ENCODE peak calls at places on chromosome 13, in six cellular contexts. U is lower leg skin, O is A549, X is testis, L is Peyer's patch, S is GM12892. D is an unnamed sample.

GRCh38 chr13:94362411-94362909 is 117.0 kb downstream of the DCT start:
- DNase-seq in O (peak; percentile 80), L (peak; percentile 35), S (peak; percentile 23), U (peak; percentile 53), X (peak; percentile 83), D (peak; percentile 94)

GRCh38 chr13:79724348-79725103 is 243.6 kb downstream of the NDFIP2 start:
- DNase-seq in X (no peak), L (no peak), O (peak; percentile 79), U (no peak), S (no peak), D (no peak)

GRCh38 chr13:75550159-75550567 is 572 bp downstream of the UCHL3 start:
- DNase-seq in L (no peak), X (peak; percentile 74), U (no peak), S (no peak), O (peak; percentile 23), D (peak; percentile 84)

GRCh38 chr13:90272356-90272755 is 1075.1 kb upstream of the MIR17HG start:
- DNase-seq in X (no peak), O (no peak), L (no peak), S (no peak), U (no peak), D (no peak)

GRCh38 chr13:32962342-32962741 is 53.9 kb upstream of the KL start:
- DNase-seq in O (no peak), L (no peak), X (no peak), S (no peak), U (no peak), D (no peak)

GRCh38 chr13:30972888-30973377 is 40.5 kb downstream of the TEX26 start:
- DNase-seq in X (no peak), O (no peak), S (no peak), U (no peak), L (no peak), D (no peak)

GRCh38 chr13:95552208-95552538 is 347 bp upstream of the CLDN10 start:
- DNase-seq in O (no peak), L (no peak), X (no peak), U (no peak), S (no peak), D (no peak)

GRCh38 chr13:50080158-50080855 is 65.1 kb downstream of the KCNRG start:
- DNase-seq in L (no peak), U (no peak), O (peak; percentile 37), S (no peak), X (peak; percentile 56), D (peak; percentile 80)

GRCh38 chr13:76016799-76017198 is 380.7 kb downstream of the LMO7 start:
- DNase-seq in X (peak; percentile 59), O (peak; percentile 43), S (no peak), U (no peak), L (no peak), D (peak; percentile 64)

GRCh38 chr13:27168870-27169525 is 2.6 kb downstream of the USP12 start:
- DNase-seq in O (no peak), S (no peak), X (no peak), U (no peak), L (no peak), D (peak; percentile 40)

GRCh38 chr13:49627831-49628652 is at the start of gene ARL11:
- DNase-seq in S (peak; percentile 80), O (no peak), L (peak; percentile 91), U (peak; percentile 54), X (peak; percentile 49), D (peak; percentile 13)

GRCh38 chr13:94705081-94705751 is 7.1 kb downstream of the SOX21 start:
- DNase-seq in X (no peak), L (no peak), U (no peak), O (no peak), S (no peak), D (no peak)

GRCh38 chr13:114151565-114152284 is 19.3 kb upstream of the RASA3 start:
- DNase-seq in O (no peak), X (no peak), S (no peak), U (no peak), L (peak; percentile 21), D (no peak)

GRCh38 chr13:79361299-79361698 is 44.8 kb downstream of the RBM26 start:
- DNase-seq in S (no peak), O (no peak), U (no peak), L (no peak), X (no peak), D (no peak)

GRCh38 chr13:41613984-41614581 is 156.7 kb downstream of the RGCC start:
- DNase-seq in U (no peak), S (no peak), O (no peak), L (no peak), X (peak; percentile 54), D (no peak)

GRCh38 chr13:54593504-54593903 is 1564.9 kb downstream of the OLFM4 start:
- DNase-seq in X (no peak), O (no peak), U (no peak), S (no peak), L (no peak), D (no peak)

GRCh38 chr13:69947577-69947976 is 160.0 kb upstream of the ATXN8OS start:
- DNase-seq in L (no peak), X (no peak), U (no peak), O (no peak), S (no peak), D (no peak)

GRCh38 chr13:29453657-29454056 is 141.8 kb downstream of the SLC7A1 start:
- DNase-seq in X (no peak), O (no peak), S (no peak), U (no peak), L (no peak), D (peak; percentile 17)

GRCh38 chr13:29456419-29456818 is 139.1 kb downstream of the SLC7A1 start:
- DNase-seq in U (no peak), S (no peak), L (no peak), X (no peak), O (no peak), D (peak; percentile 67)

GRCh38 chr13:29457299-29457698 is 138.2 kb downstream of the SLC7A1 start:
- DNase-seq in L (no peak), X (no peak), S (no peak), U (no peak), O (peak; percentile 13), D (no peak)

GRCh38 chr13:29452773-29453574 is 142.5 kb downstream of the SLC7A1 start:
- DNase-seq in U (no peak), S (no peak), O (no peak), L (no peak), X (no peak), D (peak; percentile 38)

GRCh38 chr13:29454931-29455481 is 140.5 kb downstream of the SLC7A1 start:
- DNase-seq in U (no peak), O (peak; percentile 24), X (no peak), L (no peak), S (no peak), D (peak; percentile 32)
- TF ChIP-seq POLR2A in U (no peak), O (no peak), X (no peak), L (no peak), S (no peak), D (no peak)

GRCh38 chr13:110523838-110524237 is 37.7 kb downstream of the RAB20 start:
- DNase-seq in S (no peak), X (no peak), U (no peak), O (no peak), L (no peak), D (no peak)
- TF ChIP-seq POLR2A in S (no peak), X (no peak), U (no peak), O (no peak), L (no peak), D (no peak)

DNA sequence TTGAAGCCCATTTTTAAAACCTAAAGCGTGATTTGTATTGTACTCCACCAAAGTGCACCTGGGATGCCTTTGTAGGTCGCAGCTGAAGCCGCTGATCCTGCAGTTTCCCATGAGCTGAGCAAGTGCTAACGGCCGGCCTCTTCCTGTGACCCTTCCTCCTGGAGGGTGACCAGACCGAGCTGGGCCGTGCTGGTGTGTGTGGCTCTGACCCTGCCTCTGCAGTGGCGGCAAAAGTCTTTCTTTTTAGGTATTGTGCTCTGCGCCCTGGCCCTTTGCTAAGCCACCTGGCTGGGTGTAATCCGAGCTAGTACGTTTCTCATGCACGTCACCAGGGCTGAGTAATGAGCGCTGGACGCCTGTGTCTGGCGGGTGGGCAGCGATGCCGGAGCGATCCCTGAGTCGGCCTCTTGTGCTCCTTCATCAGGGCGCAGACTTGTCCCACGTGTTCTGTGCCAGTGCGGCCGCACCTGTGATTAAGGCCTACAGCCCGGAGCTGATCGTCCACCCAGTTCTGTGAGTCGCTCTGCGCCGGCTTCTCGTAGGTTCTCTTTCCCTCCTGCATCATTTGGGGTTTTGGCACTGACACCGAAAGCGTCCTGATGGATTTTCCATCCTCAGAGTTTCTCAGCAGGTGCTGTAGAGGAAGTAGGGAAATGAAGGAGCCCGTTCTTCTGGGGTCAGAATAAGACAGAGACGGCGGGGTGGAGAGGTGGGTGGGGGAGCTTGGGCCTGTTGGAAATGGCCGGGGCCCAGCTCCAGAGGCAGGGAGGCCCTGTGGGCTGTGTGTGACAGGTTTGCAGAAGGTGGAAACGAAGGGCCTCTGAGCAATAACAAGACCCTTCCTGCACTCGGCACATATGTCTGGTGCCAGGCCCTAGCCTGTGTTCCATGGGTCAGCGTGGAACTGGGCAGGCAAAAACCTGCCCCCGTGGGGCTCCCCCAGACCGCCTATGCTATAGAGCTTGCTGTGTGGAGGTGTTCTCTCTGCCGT is 9.7 kb downstream of the NAXD start:
- DNase-seq in O (no peak), L (no peak), U (no peak), S (no peak), X (no peak), D (no peak)
- TF ChIP-seq POLR2A in O (no peak), L (no peak), U (no peak), S (no peak), X (no peak), D (no peak)

GRCh38 chr13:52617070-52618060 is 24.9 kb upstream of the HNRNPA1L2 start:
- DNase-seq in L (peak; percentile 85), X (peak; percentile 88), S (peak; percentile 68), U (peak; percentile 78), O (peak; percentile 82), D (peak; percentile 79)
- TF ChIP-seq POLR2A in L (peak; percentile 21), X (no peak), S (peak; percentile 83), U (no peak), O (peak; percentile 59), D (peak; percentile 78)

DNA sequence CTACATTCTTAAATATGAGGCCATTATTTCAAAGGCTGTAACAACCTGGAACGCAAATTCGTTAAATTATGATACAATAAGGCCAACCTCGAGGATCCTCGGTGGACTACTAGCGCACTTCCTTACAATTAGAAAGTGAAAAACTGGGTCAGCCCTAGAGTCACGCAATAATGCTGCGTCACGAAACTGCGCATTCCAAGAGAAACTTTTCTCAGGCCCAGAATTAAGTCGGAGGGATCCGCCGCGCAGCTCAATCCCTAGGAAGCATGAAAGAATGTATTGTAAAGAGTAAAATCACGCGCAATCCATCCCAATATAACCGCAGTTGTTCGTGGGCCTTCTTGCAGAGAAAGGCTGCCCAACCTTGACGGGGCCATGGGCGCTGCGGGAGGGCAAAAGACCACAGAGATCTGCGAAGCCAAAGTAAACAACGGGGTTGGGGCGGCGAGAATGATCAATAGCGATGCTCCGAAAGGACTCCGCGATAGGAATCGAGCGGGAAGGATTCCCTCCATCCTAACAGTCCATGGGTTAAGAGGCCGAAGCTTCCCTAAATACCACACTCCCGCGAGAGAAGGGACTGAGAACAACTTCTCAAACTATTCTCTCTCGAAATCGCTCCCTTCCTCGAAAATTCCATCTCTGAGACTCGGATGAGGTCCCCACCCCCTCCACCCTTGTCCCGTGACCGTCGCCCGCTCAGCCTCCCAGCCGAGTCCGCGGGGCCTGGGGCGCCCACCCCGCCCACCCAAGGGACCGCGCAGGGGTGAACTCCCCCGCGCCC is 564 bp downstream of the SPART start:
- DNase-seq in O (peak; percentile 69), L (peak; percentile 42), X (peak; percentile 91), S (no peak), U (peak; percentile 84), D (peak; percentile 86)
- TF ChIP-seq POLR2A in O (no peak), L (no peak), X (no peak), S (no peak), U (no peak), D (peak; percentile 79)

D was measured in erythroblast.